ENCODE peak calls at places on chromosome 3, in four cellular contexts. One of them, this sample, is unnamed.

GRCh38 chr3:10198761-10199688 is 34.3 kb downstream of the IRAK2 start:
- DNase-seq in WTC11: no peak
- DNase-seq in HepG2: peak
- DNase-seq in GM12878: peak
- DNase-seq in this sample: peak

GRCh38 chr3:146256851-146257486 is 6.1 kb upstream of the PLSCR4 start:
- DNase-seq in WTC11: no peak
- DNase-seq in HepG2: no peak
- DNase-seq in GM12878: no peak
- DNase-seq in this sample: no peak

GRCh38 chr3:123489400-123490004 is 40.6 kb upstream of the ADCY5 start:
- DNase-seq in WTC11: peak
- DNase-seq in HepG2: peak
- DNase-seq in GM12878: no peak
- DNase-seq in this sample: peak

GRCh38 chr3:18579659-18580058 is 154.5 kb upstream of the SATB1 start:
- DNase-seq in WTC11: no peak
- DNase-seq in HepG2: no peak
- DNase-seq in GM12878: no peak
- DNase-seq in this sample: no peak

GRCh38 chr3:172530566-172530965 is 7.3 kb upstream of the TNFSF10 start:
- DNase-seq in WTC11: no peak
- DNase-seq in HepG2: no peak
- DNase-seq in GM12878: no peak
- DNase-seq in this sample: no peak

GRCh38 chr3:197088370-197088769 is 58.8 kb upstream of the MELTF start:
- DNase-seq in WTC11: no peak
- DNase-seq in HepG2: no peak
- DNase-seq in GM12878: no peak
- DNase-seq in this sample: no peak

GRCh38 chr3:183513046-183513706 is 42.3 kb downstream of the KLHL6 start:
- DNase-seq in WTC11: no peak
- DNase-seq in HepG2: no peak
- DNase-seq in GM12878: no peak
- DNase-seq in this sample: no peak

GRCh38 chr3:36695769-36696137 is 68.6 kb downstream of the DCLK3 start:
- DNase-seq in WTC11: no peak
- DNase-seq in HepG2: no peak
- DNase-seq in GM12878: no peak
- DNase-seq in this sample: no peak

GRCh38 chr3:109325109-109325508 is 8.8 kb upstream of the DPPA2 start:
- DNase-seq in WTC11: no peak
- DNase-seq in HepG2: no peak
- DNase-seq in GM12878: no peak
- DNase-seq in this sample: no peak

GRCh38 chr3:143849854-143850549 is 1.7 kb upstream of the SLC9A9 start:
- DNase-seq in WTC11: no peak
- DNase-seq in HepG2: no peak
- DNase-seq in GM12878: peak
- DNase-seq in this sample: no peak
- TF ChIP-seq CREM in WTC11: no peak
- TF ChIP-seq CREM in HepG2: no peak
- TF ChIP-seq CREM in GM12878: no peak
- TF ChIP-seq CREM in this sample: no peak

DNA sequence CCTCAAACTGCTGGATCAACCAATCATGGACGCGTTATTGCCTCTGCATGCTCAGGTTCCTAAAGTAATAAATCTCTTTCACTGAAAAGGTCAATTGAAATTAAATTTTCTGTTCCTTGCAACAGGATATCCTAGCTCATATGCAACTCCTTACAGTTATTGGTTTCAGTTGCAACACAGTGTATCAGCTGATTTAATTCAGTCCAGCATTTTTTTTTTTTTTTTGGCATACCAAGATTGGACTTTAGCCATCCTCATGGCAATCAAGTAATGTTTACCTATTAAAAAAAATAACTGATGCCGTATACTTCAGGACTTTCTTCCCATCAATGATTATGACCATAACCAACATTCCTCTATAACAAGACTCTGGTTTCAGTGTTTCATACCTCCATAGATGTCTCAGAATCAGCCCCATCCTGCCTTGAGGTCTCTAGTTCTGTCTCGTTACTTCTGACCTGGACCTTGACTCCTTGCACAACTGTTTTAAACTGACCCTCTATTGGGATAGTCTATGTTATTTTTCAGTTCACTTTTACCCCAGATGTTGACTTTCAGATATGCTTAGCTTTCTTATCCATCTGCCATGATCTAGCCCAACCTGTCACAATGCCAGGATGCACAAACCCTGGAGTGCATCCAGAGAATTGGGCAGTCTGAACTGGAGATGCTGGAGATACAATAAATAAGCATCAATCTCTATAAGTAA is 265.0 kb upstream of the GADL1 start:
- DNase-seq in WTC11: no peak
- DNase-seq in HepG2: no peak
- DNase-seq in GM12878: no peak
- DNase-seq in this sample: no peak
- TF ChIP-seq CREM in WTC11: no peak
- TF ChIP-seq CREM in HepG2: no peak
- TF ChIP-seq CREM in GM12878: no peak
- TF ChIP-seq CREM in this sample: no peak

GRCh38 chr3:52892290-52892624 is 5.1 kb downstream of the STIMATE start:
- DNase-seq in WTC11: no peak
- DNase-seq in HepG2: no peak
- DNase-seq in GM12878: no peak
- DNase-seq in this sample: no peak

GRCh38 chr3:52891615-52892081 is 5.7 kb downstream of the STIMATE start:
- DNase-seq in WTC11: no peak
- DNase-seq in HepG2: peak
- DNase-seq in GM12878: no peak
- DNase-seq in this sample: no peak

GRCh38 chr3:52891164-52891563 is 6.2 kb downstream of the STIMATE start:
- DNase-seq in WTC11: no peak
- DNase-seq in HepG2: no peak
- DNase-seq in GM12878: no peak
- DNase-seq in this sample: no peak

GRCh38 chr3:52892625-52893311 is 4.6 kb downstream of the STIMATE start:
- DNase-seq in WTC11: no peak
- DNase-seq in HepG2: no peak
- DNase-seq in GM12878: peak
- DNase-seq in this sample: no peak

GRCh38 chr3:52890735-52891134 is 6.6 kb downstream of the STIMATE start:
- DNase-seq in WTC11: no peak
- DNase-seq in HepG2: no peak
- DNase-seq in GM12878: no peak
- DNase-seq in this sample: no peak
- TF ChIP-seq CREM in WTC11: no peak
- TF ChIP-seq CREM in HepG2: no peak
- TF ChIP-seq CREM in GM12878: no peak
- TF ChIP-seq CREM in this sample: no peak

GRCh38 chr3:99175276-99175801 is 273.8 kb upstream of the DCBLD2 start:
- DNase-seq in WTC11: no peak
- DNase-seq in HepG2: no peak
- DNase-seq in GM12878: no peak
- DNase-seq in this sample: no peak

GRCh38 chr3:99171815-99172214 is 270.3 kb upstream of the DCBLD2 start:
- DNase-seq in WTC11: no peak
- DNase-seq in HepG2: no peak
- DNase-seq in GM12878: no peak
- DNase-seq in this sample: no peak

GRCh38 chr3:99170867-99171517 is 269.5 kb upstream of the DCBLD2 start:
- DNase-seq in WTC11: no peak
- DNase-seq in HepG2: no peak
- DNase-seq in GM12878: no peak
- DNase-seq in this sample: no peak

GRCh38 chr3:99176169-99176964 is 274.9 kb upstream of the DCBLD2 start:
- DNase-seq in WTC11: no peak
- DNase-seq in HepG2: no peak
- DNase-seq in GM12878: no peak
- DNase-seq in this sample: no peak

DNA sequence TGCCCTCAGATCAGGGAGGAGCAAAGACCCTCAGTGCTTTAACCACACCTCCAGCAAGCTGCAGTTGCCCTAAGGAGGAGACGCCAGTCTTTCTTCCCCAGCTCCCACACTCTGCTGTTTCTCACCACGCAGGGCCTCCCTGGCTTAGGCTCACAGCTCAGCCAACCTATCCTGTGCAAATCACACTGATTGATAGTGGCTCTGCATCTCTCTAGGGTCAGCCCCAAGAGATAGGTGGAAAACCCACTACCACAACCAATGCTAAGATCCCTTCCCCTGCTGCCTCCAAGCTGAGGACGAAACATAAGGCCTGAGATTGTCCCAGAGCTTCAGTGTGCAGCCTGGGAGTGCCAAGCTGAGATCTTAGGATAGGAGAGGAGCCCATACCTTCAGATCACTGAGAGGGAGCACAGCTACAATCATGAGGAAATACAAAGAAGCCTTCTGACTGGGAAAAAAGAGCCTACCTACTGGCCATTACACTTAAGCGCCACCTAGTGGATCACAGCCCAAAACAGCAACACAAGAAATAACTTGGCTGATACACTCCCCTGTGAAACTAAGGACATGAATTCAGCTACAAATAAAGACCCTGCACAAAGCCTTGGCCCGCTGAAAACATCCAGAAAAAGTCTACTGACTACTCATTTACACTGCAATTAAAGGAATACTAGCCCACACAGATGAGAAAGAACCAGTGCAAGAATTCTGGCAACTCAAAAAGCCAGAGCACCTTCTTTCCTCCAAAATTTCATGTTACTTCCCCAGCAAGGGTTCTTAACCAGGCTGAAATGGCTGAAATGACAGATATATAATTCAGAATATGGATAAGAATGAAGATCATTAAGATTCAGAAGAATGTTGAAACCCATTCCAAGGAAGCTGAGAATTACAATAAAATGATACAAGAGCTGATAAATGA is 271.5 kb upstream of the DCBLD2 start:
- DNase-seq in WTC11: peak
- DNase-seq in HepG2: peak
- DNase-seq in GM12878: peak
- DNase-seq in this sample: peak
- TF ChIP-seq CREM in WTC11: no peak
- TF ChIP-seq CREM in HepG2: no peak
- TF ChIP-seq CREM in GM12878: no peak
- TF ChIP-seq CREM in this sample: no peak

GRCh38 chr3:119322523-119323400 is 28.6 kb downstream of the ARHGAP31 start:
- DNase-seq in WTC11: peak
- DNase-seq in HepG2: peak
- DNase-seq in GM12878: peak
- DNase-seq in this sample: peak
- TF ChIP-seq CREM in WTC11: peak
- TF ChIP-seq CREM in HepG2: no peak
- TF ChIP-seq CREM in GM12878: peak
- TF ChIP-seq CREM in this sample: peak

GRCh38 chr3:156390846-156391245 is 164.1 kb downstream of the SSR3 start:
- DNase-seq in WTC11: no peak
- DNase-seq in HepG2: no peak
- DNase-seq in GM12878: no peak
- DNase-seq in this sample: no peak

GRCh38 chr3:156388469-156389150 is 166.3 kb downstream of the SSR3 start:
- DNase-seq in WTC11: no peak
- DNase-seq in HepG2: no peak
- DNase-seq in GM12878: no peak
- DNase-seq in this sample: no peak

GRCh38 chr3:156383433-156384025 is 171.4 kb downstream of the SSR3 start:
- DNase-seq in WTC11: no peak
- DNase-seq in HepG2: no peak
- DNase-seq in GM12878: no peak
- DNase-seq in this sample: no peak

DNA sequence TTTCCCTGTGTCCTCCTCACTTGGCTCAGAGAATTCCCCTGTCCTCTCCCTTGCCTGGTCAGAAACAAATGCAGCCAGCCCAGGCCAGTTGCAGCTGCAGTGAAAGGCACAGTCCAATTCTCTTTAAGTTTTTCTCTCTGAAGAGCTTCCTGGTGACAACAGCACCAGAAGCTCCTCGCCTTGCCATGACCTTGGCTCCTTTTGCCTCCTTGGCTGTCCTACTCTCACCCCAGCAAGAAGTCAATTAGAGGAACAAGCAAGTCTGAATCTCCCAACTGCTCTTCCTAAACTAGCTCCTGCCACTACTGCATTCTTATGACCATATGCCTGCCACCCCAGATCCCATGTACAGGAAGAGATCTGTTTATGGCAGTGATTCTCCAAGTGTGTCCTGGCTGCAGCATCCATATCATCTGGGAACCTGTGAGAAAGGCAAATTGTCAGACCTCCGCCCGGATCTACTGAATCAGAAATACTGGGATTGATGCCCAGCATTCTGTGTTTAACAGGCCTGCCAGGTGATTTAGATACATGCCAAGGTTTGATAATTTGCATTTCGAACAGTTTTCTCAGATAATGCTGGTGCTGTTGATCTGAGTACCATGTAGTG is 165.7 kb downstream of the SSR3 start:
- DNase-seq in WTC11: no peak
- DNase-seq in HepG2: no peak
- DNase-seq in GM12878: no peak
- DNase-seq in this sample: no peak
- TF ChIP-seq CREM in WTC11: no peak
- TF ChIP-seq CREM in HepG2: no peak
- TF ChIP-seq CREM in GM12878: no peak
- TF ChIP-seq CREM in this sample: no peak

DNA sequence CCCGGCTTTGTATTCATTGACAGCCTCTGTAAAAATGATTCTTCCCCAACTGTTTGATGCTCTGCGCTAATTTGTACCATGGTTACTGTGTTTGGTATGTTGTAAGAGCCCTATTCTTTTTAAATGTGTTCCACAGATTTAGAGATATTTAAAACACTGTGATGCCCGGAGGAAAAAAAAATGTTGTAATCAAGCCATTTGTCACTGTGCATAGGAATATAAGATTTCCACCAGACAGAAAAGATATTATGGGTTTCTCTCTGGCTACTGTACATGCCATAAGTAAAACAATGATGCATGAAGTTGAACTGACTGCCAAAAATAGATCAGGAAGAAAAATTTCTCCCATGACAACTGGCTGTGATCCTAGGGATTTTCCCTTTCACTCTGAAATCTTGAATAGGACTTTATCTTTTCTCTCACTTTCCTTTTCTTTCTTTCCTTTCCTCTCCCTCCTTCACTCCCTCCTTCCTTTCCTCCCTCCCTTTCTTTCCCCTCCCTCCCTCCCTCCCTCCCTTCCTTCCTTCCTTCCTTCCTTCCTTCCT is 254.7 kb upstream of the TBL1XR1 start:
- DNase-seq in WTC11: no peak
- DNase-seq in HepG2: peak
- DNase-seq in GM12878: no peak
- DNase-seq in this sample: no peak
- TF ChIP-seq CREM in WTC11: no peak
- TF ChIP-seq CREM in HepG2: no peak
- TF ChIP-seq CREM in GM12878: no peak
- TF ChIP-seq CREM in this sample: no peak

This sample was measured in K562.